ENCODE peak calls at places on chromosomes 7 and 10, in six cellular contexts. R, B, G, K, A and J are unnamed samples.

GRCh38 chr10:514137-514671 is 175.3 kb downstream of the DIP2C start:
- DNase-seq in R (no peak), B (no peak), G (no peak), K (no peak), A (no peak), J (peak)

GRCh38 chr7:22319424-22320403 is 37.2 kb downstream of the RAPGEF5 start:
- DNase-seq in R (no peak), B (no peak), G (no peak), K (no peak), A (no peak), J (no peak)

GRCh38 chr7:26688388-26688787 is 176.0 kb downstream of the SKAP2 start:
- DNase-seq in R (no peak), B (no peak), G (no peak), K (no peak), A (no peak), J (no peak)

GRCh38 chr7:102079140-102080002 is 207.3 kb upstream of the SH2B2 start:
- DNase-seq in R (no peak), B (peak), G (no peak), K (no peak), A (no peak), J (no peak)

GRCh38 chr7:29309041-29309860 is 114.7 kb downstream of the CHN2 start:
- DNase-seq in R (no peak), B (no peak), G (no peak), K (no peak), A (no peak), J (no peak)

GRCh38 chr7:108311446-108312168 is 144.6 kb downstream of the NRCAM start:
- DNase-seq in R (no peak), B (peak), G (no peak), K (no peak), A (peak), J (no peak)

GRCh38 chr7:151205749-151206148 is 4.5 kb downstream of the H2BK1 start:
- DNase-seq in R (no peak), B (no peak), G (no peak), K (no peak), A (no peak), J (no peak)

GRCh38 chr7:1364068-1364905 is 95.0 kb downstream of the MICALL2 start:
- DNase-seq in R (no peak), B (no peak), G (no peak), K (no peak), A (no peak), J (no peak)

GRCh38 chr10:50470798-50471582 is 152.8 kb downstream of the SGMS1 start:
- DNase-seq in R (no peak), B (peak), G (no peak), K (no peak), A (peak), J (no peak)

GRCh38 chr10:92573798-92574544 is at the start of gene IDE:
- DNase-seq in R (peak), B (peak), G (peak), K (peak), A (peak), J (peak)

GRCh38 chr10:62862447-62862846 is 46.3 kb upstream of the EGR2 start:
- DNase-seq in R (no peak), B (no peak), G (no peak), K (no peak), A (no peak), J (no peak)